ENCODE peak calls at places on chromosomes 12 and 14, in five cellular contexts. One of them, this sample, is unnamed.

GRCh38 chr12:63362801-63363200 is 211.8 kb upstream of the AVPR1A start:
- DNase-seq in fibroblast of pulmonary artery: no peak
- DNase-seq in fibroblast of lung: peak; percentile 70
- DNase-seq in gastrocnemius medialis: no peak
- DNase-seq in cardiac muscle cell: no peak
- DNase-seq in this sample: no peak

GRCh38 chr12:95230313-95230712 is 12.7 kb downstream of the VEZT start:
- DNase-seq in fibroblast of lung: no peak
- DNase-seq in fibroblast of pulmonary artery: no peak
- DNase-seq in gastrocnemius medialis: no peak
- DNase-seq in cardiac muscle cell: no peak
- DNase-seq in this sample: no peak

GRCh38 chr14:29721586-29721985 is 206.1 kb downstream of the PRKD1 start:
- DNase-seq in fibroblast of lung: no peak
- DNase-seq in fibroblast of pulmonary artery: peak; percentile 18
- DNase-seq in cardiac muscle cell: no peak
- DNase-seq in gastrocnemius medialis: no peak
- DNase-seq in this sample: no peak

GRCh38 chr14:26281280-26281998 is 316.4 kb downstream of the NOVA1 start:
- DNase-seq in cardiac muscle cell: peak; percentile 88
- DNase-seq in fibroblast of lung: peak; percentile 81
- DNase-seq in gastrocnemius medialis: no peak
- DNase-seq in fibroblast of pulmonary artery: peak; percentile 93
- DNase-seq in this sample: no peak

GRCh38 chr14:73886449-73887115 is at the start of gene ZNF410:
- DNase-seq in fibroblast of pulmonary artery: peak; percentile 98
- DNase-seq in fibroblast of lung: peak; percentile 98
- DNase-seq in gastrocnemius medialis: peak; percentile 92
- DNase-seq in cardiac muscle cell: peak; percentile 99
- DNase-seq in this sample: peak; percentile 98

GRCh38 chr12:72747460-72747859 is 475.3 kb downstream of the TRHDE start:
- DNase-seq in fibroblast of pulmonary artery: peak; percentile 28
- DNase-seq in gastrocnemius medialis: no peak
- DNase-seq in cardiac muscle cell: peak; percentile 0
- DNase-seq in fibroblast of lung: no peak
- DNase-seq in this sample: no peak

GRCh38 chr12:3518902-3519301 is 27.9 kb downstream of the PRMT8 start:
- DNase-seq in cardiac muscle cell: no peak
- DNase-seq in gastrocnemius medialis: no peak
- DNase-seq in fibroblast of lung: no peak
- DNase-seq in fibroblast of pulmonary artery: no peak
- DNase-seq in this sample: no peak

GRCh38 chr12:93946542-93947150 is 201.7 kb upstream of the PLXNC1 start:
- DNase-seq in gastrocnemius medialis: no peak
- DNase-seq in fibroblast of pulmonary artery: peak; percentile 20
- DNase-seq in cardiac muscle cell: peak; percentile 39
- DNase-seq in fibroblast of lung: peak; percentile 68
- DNase-seq in this sample: no peak

GRCh38 chr14:84969501-84969900 is 560.4 kb upstream of the FLRT2 start:
- DNase-seq in gastrocnemius medialis: no peak
- DNase-seq in fibroblast of lung: no peak
- DNase-seq in fibroblast of pulmonary artery: no peak
- DNase-seq in cardiac muscle cell: no peak
- DNase-seq in this sample: no peak

GRCh38 chr12:59164991-59165718 is 244.9 kb upstream of the LRIG3 start:
- DNase-seq in fibroblast of pulmonary artery: peak; percentile 62
- DNase-seq in fibroblast of lung: peak; percentile 55
- DNase-seq in cardiac muscle cell: peak; percentile 67
- DNase-seq in gastrocnemius medialis: no peak
- DNase-seq in this sample: peak; percentile 29

GRCh38 chr12:124862768-124863408 is 776 bp downstream of the SCARB1 start:
- DNase-seq in fibroblast of lung: peak; percentile 23
- DNase-seq in cardiac muscle cell: no peak
- DNase-seq in gastrocnemius medialis: no peak
- DNase-seq in fibroblast of pulmonary artery: peak; percentile 21
- DNase-seq in this sample: no peak

GRCh38 chr12:109937371-109937770 is 37.3 kb downstream of the TCHP start:
- DNase-seq in fibroblast of lung: no peak
- DNase-seq in gastrocnemius medialis: no peak
- DNase-seq in fibroblast of pulmonary artery: no peak
- DNase-seq in cardiac muscle cell: no peak
- DNase-seq in this sample: no peak

GRCh38 chr12:112381421-112381897 is 772 bp downstream of the HECTD4 start:
- DNase-seq in cardiac muscle cell: no peak
- DNase-seq in fibroblast of pulmonary artery: no peak
- DNase-seq in gastrocnemius medialis: no peak
- DNase-seq in fibroblast of lung: no peak
- DNase-seq in this sample: no peak

GRCh38 chr12:86158956-86159355 is 97.2 kb downstream of the MGAT4C start:
- DNase-seq in fibroblast of lung: peak; percentile 51
- DNase-seq in cardiac muscle cell: no peak
- DNase-seq in fibroblast of pulmonary artery: peak; percentile 3
- DNase-seq in gastrocnemius medialis: no peak
- DNase-seq in this sample: no peak

GRCh38 chr14:71231521-71232393 is 324.5 kb downstream of the PCNX1 start:
- DNase-seq in gastrocnemius medialis: no peak
- DNase-seq in fibroblast of lung: no peak
- DNase-seq in fibroblast of pulmonary artery: no peak
- DNase-seq in cardiac muscle cell: no peak
- DNase-seq in this sample: peak; percentile 80

GRCh38 chr14:104246401-104247335 is 108.3 kb downstream of the KIF26A start:
- DNase-seq in cardiac muscle cell: no peak
- DNase-seq in fibroblast of pulmonary artery: no peak
- DNase-seq in fibroblast of lung: no peak
- DNase-seq in gastrocnemius medialis: no peak
- DNase-seq in this sample: no peak

GRCh38 chr12:65500121-65500846 is 221.8 kb downstream of the MSRB3 start:
- DNase-seq in gastrocnemius medialis: no peak
- DNase-seq in fibroblast of lung: peak; percentile 85
- DNase-seq in cardiac muscle cell: peak; percentile 54
- DNase-seq in fibroblast of pulmonary artery: peak; percentile 33
- DNase-seq in this sample: no peak

GRCh38 chr12:57753938-57754337 is 965 bp upstream of the MARCHF9 start:
- DNase-seq in fibroblast of pulmonary artery: no peak
- DNase-seq in gastrocnemius medialis: no peak
- DNase-seq in cardiac muscle cell: no peak
- DNase-seq in fibroblast of lung: no peak
- DNase-seq in this sample: no peak
- H3K4me3 ChIP-seq in fibroblast of pulmonary artery: no peak overlapping the region
- H3K4me3 ChIP-seq in gastrocnemius medialis: no peak overlapping the region
- H3K4me3 ChIP-seq in cardiac muscle cell: no peak overlapping the region
- H3K4me3 ChIP-seq in fibroblast of lung: no peak overlapping the region
- H3K4me3 ChIP-seq in this sample: no peak overlapping the region

DNA sequence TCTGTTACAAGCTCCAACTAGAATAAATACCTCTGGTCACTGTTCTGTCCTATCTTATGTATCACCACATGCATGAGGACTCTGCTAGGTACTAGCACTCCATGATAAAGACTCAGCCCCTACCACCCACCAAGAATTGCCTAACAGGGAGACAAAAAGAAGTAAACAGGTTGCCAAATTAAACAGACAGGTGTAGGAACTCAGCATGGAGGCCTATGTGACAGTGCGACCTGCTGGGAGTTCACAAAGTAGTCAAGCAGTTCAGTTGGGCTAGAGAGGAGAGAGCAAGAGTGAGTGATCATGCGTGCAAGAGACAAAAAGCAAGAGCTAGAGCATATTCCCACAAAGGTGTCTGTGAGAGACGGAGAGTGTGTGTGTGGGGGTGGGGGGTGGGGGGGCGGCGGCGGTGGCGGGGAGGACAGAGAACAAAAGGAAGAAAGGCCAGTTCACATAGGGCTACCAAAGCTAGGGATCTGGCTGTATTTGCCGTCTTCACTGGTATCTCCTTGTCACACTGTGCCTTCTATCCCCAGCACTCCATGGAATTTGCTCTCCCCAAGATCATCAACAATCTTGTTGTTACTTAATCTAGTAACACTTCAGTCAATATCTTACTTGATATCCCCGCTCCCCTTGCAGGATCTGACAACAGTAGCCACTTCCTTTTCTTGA is 81.2 kb downstream of the SPPL3 start:
- DNase-seq in cardiac muscle cell: no peak
- DNase-seq in gastrocnemius medialis: no peak
- DNase-seq in fibroblast of lung: no peak
- DNase-seq in fibroblast of pulmonary artery: no peak
- DNase-seq in this sample: no peak
- TF ChIP-seq CTCF in cardiac muscle cell: no peak
- TF ChIP-seq CTCF in gastrocnemius medialis: no peak
- TF ChIP-seq CTCF in fibroblast of lung: no peak
- TF ChIP-seq CTCF in fibroblast of pulmonary artery: no peak
- TF ChIP-seq CTCF in this sample: no peak

DNA sequence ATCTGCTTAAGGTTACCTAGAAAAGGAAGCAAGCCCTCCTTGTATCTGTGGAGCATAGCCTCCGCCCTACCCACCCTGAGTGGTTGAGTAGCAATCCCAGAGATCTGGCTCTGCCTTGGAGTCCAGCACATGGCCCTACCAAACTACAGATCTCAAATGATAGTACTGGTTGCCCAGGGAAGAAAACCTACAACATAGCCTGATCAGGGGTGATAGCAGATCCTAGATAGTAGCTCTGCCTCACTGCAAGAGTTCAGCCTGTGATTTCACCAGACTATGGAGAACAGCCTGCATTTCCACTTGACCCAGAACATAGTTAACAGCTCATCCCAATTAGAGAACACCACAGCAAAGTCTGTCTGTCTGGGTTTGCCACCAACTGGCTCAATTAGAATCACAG is 279.5 kb downstream of the ETNK1 start:
- DNase-seq in fibroblast of lung: no peak
- DNase-seq in fibroblast of pulmonary artery: no peak
- DNase-seq in cardiac muscle cell: no peak
- DNase-seq in gastrocnemius medialis: no peak
- DNase-seq in this sample: no peak
- H3K4me3 ChIP-seq in fibroblast of lung: no peak overlapping the region
- H3K4me3 ChIP-seq in fibroblast of pulmonary artery: no peak overlapping the region
- H3K4me3 ChIP-seq in cardiac muscle cell: no peak overlapping the region
- H3K4me3 ChIP-seq in gastrocnemius medialis: no peak overlapping the region
- H3K4me3 ChIP-seq in this sample: no peak overlapping the region

GRCh38 chr12:103881261-103881660 is 40.2 kb upstream of the NT5DC3 start:
- DNase-seq in gastrocnemius medialis: no peak
- DNase-seq in fibroblast of lung: no peak
- DNase-seq in fibroblast of pulmonary artery: no peak
- DNase-seq in cardiac muscle cell: no peak
- DNase-seq in this sample: no peak

GRCh38 chr12:103882861-103883596 is 42.0 kb upstream of the NT5DC3 start:
- DNase-seq in fibroblast of lung: no peak
- DNase-seq in gastrocnemius medialis: no peak
- DNase-seq in fibroblast of pulmonary artery: peak; percentile 7
- DNase-seq in cardiac muscle cell: peak; percentile 19
- DNase-seq in this sample: no peak

GRCh38 chr12:103887738-103888137 is 42.5 kb upstream of the HSP90B1 start:
- DNase-seq in cardiac muscle cell: no peak
- DNase-seq in gastrocnemius medialis: no peak
- DNase-seq in fibroblast of lung: no peak
- DNase-seq in fibroblast of pulmonary artery: no peak
- DNase-seq in this sample: no peak

GRCh38 chr12:103886398-103886797 is 43.8 kb upstream of the HSP90B1 start:
- DNase-seq in fibroblast of lung: no peak
- DNase-seq in cardiac muscle cell: no peak
- DNase-seq in fibroblast of pulmonary artery: no peak
- DNase-seq in gastrocnemius medialis: no peak
- DNase-seq in this sample: no peak

DNA sequence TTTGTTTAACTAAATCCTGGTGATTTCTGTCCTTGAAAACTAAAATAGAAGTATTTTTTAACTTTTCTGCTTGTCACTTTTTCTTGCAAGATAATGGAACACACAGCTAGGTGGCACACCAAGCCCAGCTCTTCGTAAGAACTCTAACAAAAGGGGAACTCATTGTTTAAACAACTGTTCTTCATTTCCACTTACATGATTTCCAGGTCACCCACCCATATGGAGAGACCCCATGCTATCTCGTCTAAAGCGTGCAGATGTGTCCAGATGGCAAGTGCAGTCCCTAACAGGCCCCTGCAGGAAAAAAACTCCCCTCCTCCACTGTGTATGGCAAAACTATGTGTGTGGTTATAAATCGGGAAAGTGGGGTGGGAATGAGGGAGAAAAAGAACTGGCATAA is 43.3 kb upstream of the NT5DC3 start:
- DNase-seq in gastrocnemius medialis: no peak
- DNase-seq in cardiac muscle cell: peak; percentile 81
- DNase-seq in fibroblast of pulmonary artery: peak; percentile 80
- DNase-seq in fibroblast of lung: peak; percentile 63
- DNase-seq in this sample: no peak
- TF ChIP-seq CTCF in gastrocnemius medialis: peak; percentile 2
- TF ChIP-seq CTCF in cardiac muscle cell: peak; percentile 57
- TF ChIP-seq CTCF in fibroblast of pulmonary artery: peak; percentile 58
- TF ChIP-seq CTCF in fibroblast of lung: peak; percentile 56
- TF ChIP-seq CTCF in this sample: no peak